ENCODE peak calls at places on chromosomes 1 and 21, in ten cellular contexts. L is tibial nerve, H is IMR-90, T is A549, V is ovary, K is NB4, W is K562, R is esophagus squamous epithelium, C is transverse colon, Z is uterus. J is an unnamed sample.
A peak's percentile ranks its signal among the peaks of the same experiment; 100 is the strongest.

GRCh38 chr1:68375919-68376318 is 73.8 kb downstream of the RPE65 start:
- DNase-seq in L (no peak), H (peak; percentile 33), R (no peak), T (no peak), W (no peak), V (no peak), K (no peak), Z (no peak), C (no peak), J (no peak)

GRCh38 chr1:77473690-77474089 is 191.9 kb downstream of the AK5 start:
- DNase-seq in Z (no peak), R (no peak), L (no peak), V (no peak), C (no peak), T (no peak), K (no peak), H (peak; percentile 93), W (no peak), J (no peak)

GRCh38 chr1:4796999-4797375 is 142.6 kb downstream of the AJAP1 start:
- DNase-seq in H (no peak), T (no peak), L (no peak), K (no peak), W (no peak), R (no peak), C (no peak), Z (no peak), V (peak; percentile 52), J (no peak)

GRCh38 chr1:41762251-41762650 is 156.5 kb downstream of the HIVEP3 start:
- DNase-seq in Z (no peak), T (no peak), C (no peak), W (no peak), L (no peak), R (no peak), V (no peak), H (no peak), K (peak; percentile 23), J (no peak)

GRCh38 chr1:172719694-172720138 is 60.8 kb downstream of the FASLG start:
- DNase-seq in V (no peak), R (no peak), C (no peak), L (peak; percentile 24), Z (no peak), W (peak; percentile 52), T (peak; percentile 54), K (peak; percentile 52), H (peak; percentile 57), J (no peak)

GRCh38 chr1:189628857-189629256 is 848.8 kb downstream of the BRINP3 start:
- DNase-seq in L (no peak), V (no peak), K (no peak), W (no peak), H (no peak), R (no peak), T (no peak), C (no peak), Z (no peak), J (no peak)

GRCh38 chr1:71850936-71851335 is 431.4 kb downstream of the NEGR1 start:
- DNase-seq in K (peak; percentile 8), Z (no peak), L (peak; percentile 38), V (no peak), T (no peak), R (no peak), C (no peak), H (peak; percentile 17), W (no peak), J (no peak)

GRCh38 chr1:94607398-94607797 is 65.8 kb upstream of the F3 start:
- DNase-seq in H (no peak), T (no peak), V (no peak), L (no peak), Z (no peak), R (no peak), W (no peak), C (no peak), K (no peak), J (no peak)

GRCh38 chr1:216447898-216448568 is 24.8 kb upstream of the USH2A start:
- DNase-seq in Z (no peak), R (no peak), W (no peak), H (peak; percentile 43), V (no peak), C (no peak), L (no peak), T (no peak), K (no peak), J (no peak)

DNA sequence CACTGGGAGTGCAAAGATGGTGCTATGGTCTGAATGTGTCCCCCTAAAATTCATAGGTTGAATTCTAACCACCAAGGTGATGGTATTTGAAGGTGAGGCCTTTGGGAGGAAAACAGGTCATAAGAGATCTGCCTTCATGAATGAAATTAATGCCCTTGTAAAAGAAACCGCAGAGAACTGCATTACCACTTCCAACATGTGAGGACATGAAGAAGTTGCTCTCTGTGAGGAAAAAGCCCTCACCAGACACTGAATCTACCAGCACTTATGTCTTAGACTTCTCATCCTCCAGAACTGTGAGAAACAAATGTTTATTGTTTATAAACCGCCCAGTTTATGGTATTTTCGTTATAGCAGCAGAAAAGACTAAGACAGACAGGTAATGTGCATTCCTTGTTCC is 224.7 kb upstream of the C1orf87 start:
- DNase-seq in W (no peak), H (no peak), Z (no peak), L (no peak), R (no peak), K (no peak), T (no peak), V (no peak), C (no peak), J (no peak)
- H3K4me3 ChIP-seq in W (no peak overlapping the region), H (no peak overlapping the region), Z (no peak overlapping the region), L (no peak overlapping the region), R (no peak overlapping the region), K (no peak overlapping the region), T (no peak overlapping the region), V (no peak overlapping the region), C (no peak overlapping the region), J (no peak overlapping the region)

DNA sequence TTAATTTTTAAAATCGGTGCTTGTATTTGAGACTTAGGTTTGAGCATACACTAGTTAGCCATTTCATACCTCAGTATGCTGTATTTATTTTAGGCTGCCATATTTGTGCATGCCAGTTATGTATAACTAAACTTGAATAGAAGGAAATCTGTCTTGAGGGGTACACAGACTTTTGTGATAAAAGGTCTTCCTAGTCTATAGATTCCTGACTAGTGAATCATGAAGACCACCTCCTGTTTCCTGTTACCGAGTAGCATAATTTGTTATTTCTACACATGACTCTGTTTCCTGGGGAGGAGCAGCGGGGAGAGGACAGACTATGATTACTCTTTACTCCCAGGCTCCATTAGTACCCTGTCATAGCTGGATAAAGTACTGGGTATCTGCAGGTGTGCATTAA is 316.8 kb upstream of the SNX7 start:
- DNase-seq in L (no peak), T (no peak), W (no peak), C (no peak), H (no peak), R (no peak), Z (no peak), K (no peak), V (no peak), J (no peak)
- TF ChIP-seq POLR2A in L (no peak), T (no peak), W (no peak), C (no peak), H (no peak), R (no peak), Z (no peak), K (no peak), V (no peak), J (no peak)

GRCh38 chr21:41762236-41762635 is 4.6 kb downstream of the RIPK4 start:
- DNase-seq in W (no peak), R (no peak), H (no peak), T (no peak), V (no peak), Z (no peak), L (no peak), C (no peak), K (no peak), J (no peak)

GRCh38 chr21:41761211-41762181 is 5.4 kb downstream of the RIPK4 start:
- DNase-seq in H (no peak), V (no peak), W (no peak), R (no peak), Z (no peak), L (peak; percentile 28), C (no peak), T (no peak), K (peak; percentile 72), J (peak; percentile 92)

GRCh38 chr21:41759926-41760325 is 6.9 kb downstream of the RIPK4 start:
- DNase-seq in L (no peak), V (no peak), C (no peak), W (no peak), H (no peak), T (no peak), K (no peak), R (no peak), Z (no peak), J (no peak)

GRCh38 chr21:41759214-41759840 is 7.5 kb downstream of the RIPK4 start:
- DNase-seq in R (no peak), C (no peak), T (no peak), W (no peak), V (no peak), H (no peak), Z (no peak), L (no peak), K (no peak), J (no peak)

GRCh38 chr21:41760411-41760810 is 6.4 kb downstream of the RIPK4 start:
- DNase-seq in R (no peak), K (no peak), W (no peak), V (no peak), T (no peak), H (no peak), Z (no peak), L (no peak), C (no peak), J (no peak)
- H3K4me3 ChIP-seq in R (no peak overlapping the region), K (no peak overlapping the region), W (no peak overlapping the region), V (no peak overlapping the region), T (no peak overlapping the region), H (no peak overlapping the region), Z (no peak overlapping the region), L (no peak overlapping the region), C (no peak overlapping the region), J (no peak overlapping the region)

DNA sequence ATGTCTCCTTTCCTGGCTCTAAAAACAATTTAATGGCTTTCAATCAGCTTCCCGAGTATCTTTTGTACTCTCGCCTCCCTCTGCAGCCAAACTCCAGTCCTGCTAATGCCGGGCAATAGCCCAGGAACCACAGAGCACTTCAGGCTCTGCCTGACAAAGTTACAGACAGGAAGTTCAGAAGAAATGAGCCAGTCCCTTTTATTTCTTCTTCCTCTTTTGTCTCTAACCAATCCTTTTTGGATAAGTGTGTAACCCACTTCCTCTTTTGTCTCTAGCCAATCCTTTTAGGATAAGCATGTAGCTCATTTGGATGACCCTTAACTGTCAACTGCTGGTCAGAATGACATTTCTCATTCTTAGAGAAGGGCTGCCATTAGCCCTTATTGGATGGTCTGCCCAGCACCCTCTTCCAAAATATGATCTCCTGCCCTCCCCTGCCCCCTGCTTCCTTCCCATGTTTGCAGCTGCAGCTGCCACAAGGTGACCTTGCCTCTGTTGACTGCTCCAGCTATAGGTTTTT is 6.4 kb upstream of the DOP1B start:
- DNase-seq in T (no peak), C (no peak), V (no peak), W (no peak), R (no peak), L (peak; percentile 41), K (peak; percentile 94), Z (peak; percentile 56), H (peak; percentile 54), J (no peak)
- TF ChIP-seq POLR2A in T (no peak), C (peak; percentile 24), V (no peak), W (no peak), R (no peak), L (no peak), K (peak; percentile 82), Z (no peak), H (no peak), J (no peak)

J was measured in lower leg skin.